ENCODE peak calls at places on chromosome 22, in seven cellular contexts. One of them, this sample, is unnamed.

GRCh38 chr22:17916226-17916889 is 108.0 kb downstream of the MICAL3 start:
- DNase-seq in activated T-cell treated with anti-CD3 and anti-CD28 coated beads for 48 hours: no peak
- DNase-seq in NCI-H2029: no peak
- DNase-seq in WTC11: no peak
- DNase-seq in AG08396: no peak
- DNase-seq in upper lobe of right lung: no peak
- DNase-seq in HEK293T: no peak
- DNase-seq in this sample: no peak

GRCh38 chr22:39908737-39909136 is 7.9 kb downstream of the GRAP2 start:
- DNase-seq in activated T-cell treated with anti-CD3 and anti-CD28 coated beads for 48 hours: no peak
- DNase-seq in NCI-H2029: no peak
- DNase-seq in WTC11: no peak
- DNase-seq in AG08396: no peak
- DNase-seq in upper lobe of right lung: no peak
- DNase-seq in HEK293T: no peak
- DNase-seq in this sample: no peak

GRCh38 chr22:35124674-35125219 is 58.8 kb downstream of the ISX start:
- DNase-seq in activated T-cell treated with anti-CD3 and anti-CD28 coated beads for 48 hours: no peak
- DNase-seq in NCI-H2029: no peak
- DNase-seq in WTC11: no peak
- DNase-seq in AG08396: no peak
- DNase-seq in upper lobe of right lung: no peak
- DNase-seq in HEK293T: no peak
- DNase-seq in this sample: no peak

GRCh38 chr22:46317646-46318045 is 17.9 kb upstream of the TRMU start:
- DNase-seq in activated T-cell treated with anti-CD3 and anti-CD28 coated beads for 48 hours: no peak
- DNase-seq in NCI-H2029: no peak
- DNase-seq in WTC11: no peak
- DNase-seq in AG08396: no peak
- DNase-seq in upper lobe of right lung: no peak
- DNase-seq in HEK293T: no peak
- DNase-seq in this sample: no peak

GRCh38 chr22:42399315-42400271 is 32.6 kb downstream of the NFAM1 start:
- DNase-seq in activated T-cell treated with anti-CD3 and anti-CD28 coated beads for 48 hours: no peak
- DNase-seq in NCI-H2029: peak; percentile 92
- DNase-seq in WTC11: peak; percentile 45
- DNase-seq in AG08396: no peak
- DNase-seq in upper lobe of right lung: peak; percentile 71
- DNase-seq in HEK293T: peak; percentile 53
- DNase-seq in this sample: peak; percentile 36

GRCh38 chr22:41589260-41589600 is 410 bp downstream of the PMM1 start:
- DNase-seq in activated T-cell treated with anti-CD3 and anti-CD28 coated beads for 48 hours: no peak
- DNase-seq in NCI-H2029: no peak
- DNase-seq in WTC11: peak; percentile 32
- DNase-seq in AG08396: no peak
- DNase-seq in upper lobe of right lung: no peak
- DNase-seq in HEK293T: no peak
- DNase-seq in this sample: peak; percentile 45

GRCh38 chr22:18085188-18085587 is 7.4 kb downstream of the PEX26 start:
- DNase-seq in activated T-cell treated with anti-CD3 and anti-CD28 coated beads for 48 hours: no peak
- DNase-seq in NCI-H2029: no peak
- DNase-seq in WTC11: no peak
- DNase-seq in AG08396: peak; percentile 56
- DNase-seq in upper lobe of right lung: no peak
- DNase-seq in HEK293T: no peak
- DNase-seq in this sample: peak; percentile 77

GRCh38 chr22:30212363-30212995 is 34.1 kb downstream of the LIF start:
- DNase-seq in activated T-cell treated with anti-CD3 and anti-CD28 coated beads for 48 hours: no peak
- DNase-seq in NCI-H2029: peak; percentile 40
- DNase-seq in WTC11: no peak
- DNase-seq in AG08396: peak; percentile 84
- DNase-seq in upper lobe of right lung: peak; percentile 91
- DNase-seq in HEK293T: no peak
- DNase-seq in this sample: no peak

GRCh38 chr22:18113680-18114394 is 3.2 kb downstream of the TUBA8 start:
- DNase-seq in activated T-cell treated with anti-CD3 and anti-CD28 coated beads for 48 hours: no peak
- DNase-seq in NCI-H2029: no peak
- DNase-seq in WTC11: no peak
- DNase-seq in AG08396: no peak
- DNase-seq in upper lobe of right lung: no peak
- DNase-seq in HEK293T: no peak
- DNase-seq in this sample: no peak

GRCh38 chr22:32355760-32356159 is 1.9 kb upstream of the RFPL3 start:
- DNase-seq in activated T-cell treated with anti-CD3 and anti-CD28 coated beads for 48 hours: no peak
- DNase-seq in NCI-H2029: no peak
- DNase-seq in WTC11: peak; percentile 42
- DNase-seq in AG08396: no peak
- DNase-seq in upper lobe of right lung: no peak
- DNase-seq in HEK293T: no peak
- DNase-seq in this sample: no peak

GRCh38 chr22:41334215-41334614 is 32.9 kb downstream of the ZC3H7B start:
- DNase-seq in activated T-cell treated with anti-CD3 and anti-CD28 coated beads for 48 hours: no peak
- DNase-seq in NCI-H2029: no peak
- DNase-seq in WTC11: no peak
- DNase-seq in AG08396: no peak
- DNase-seq in upper lobe of right lung: no peak
- DNase-seq in HEK293T: no peak
- DNase-seq in this sample: no peak